ENCODE peak calls at places on chromosomes 5 and 9, in four cellular contexts. One of them, this sample, is unnamed.

GRCh38 chr9:130498918-130499698 is 54.3 kb downstream of the ASS1 start:
- DNase-seq in PC-3: no peak
- DNase-seq in stimulated activated CD4-positive, alpha-beta T cell treated with anti-CD3 and anti-CD28 coated beads, TNF-alpha, amount 100 ng/mL, for 1 hour: no peak
- DNase-seq in hypothalamus: no peak
- DNase-seq in this sample: no peak

GRCh38 chr9:19975499-19975898 is 186.7 kb upstream of the SLC24A2 start:
- DNase-seq in PC-3: peak
- DNase-seq in stimulated activated CD4-positive, alpha-beta T cell treated with anti-CD3 and anti-CD28 coated beads, TNF-alpha, amount 100 ng/mL, for 1 hour: no peak
- DNase-seq in hypothalamus: no peak
- DNase-seq in this sample: no peak

GRCh38 chr9:806285-807156 is 35.0 kb upstream of the DMRT1 start:
- DNase-seq in PC-3: peak
- DNase-seq in stimulated activated CD4-positive, alpha-beta T cell treated with anti-CD3 and anti-CD28 coated beads, TNF-alpha, amount 100 ng/mL, for 1 hour: no peak
- DNase-seq in hypothalamus: no peak
- DNase-seq in this sample: no peak

GRCh38 chr5:174419523-174420132 is 304.8 kb upstream of the MSX2 start:
- DNase-seq in PC-3: peak
- DNase-seq in stimulated activated CD4-positive, alpha-beta T cell treated with anti-CD3 and anti-CD28 coated beads, TNF-alpha, amount 100 ng/mL, for 1 hour: peak
- DNase-seq in hypothalamus: peak
- DNase-seq in this sample: peak

GRCh38 chr5:6359941-6360683 is 18.2 kb downstream of the MED10 start:
- DNase-seq in PC-3: peak
- DNase-seq in stimulated activated CD4-positive, alpha-beta T cell treated with anti-CD3 and anti-CD28 coated beads, TNF-alpha, amount 100 ng/mL, for 1 hour: no peak
- DNase-seq in hypothalamus: no peak
- DNase-seq in this sample: no peak

GRCh38 chr9:2271426-2271825 is 256.3 kb downstream of the SMARCA2 start:
- DNase-seq in PC-3: peak
- DNase-seq in stimulated activated CD4-positive, alpha-beta T cell treated with anti-CD3 and anti-CD28 coated beads, TNF-alpha, amount 100 ng/mL, for 1 hour: no peak
- DNase-seq in hypothalamus: no peak
- DNase-seq in this sample: no peak

GRCh38 chr9:72948906-72949582 is 3.8 kb downstream of the ALDH1A1 start:
- DNase-seq in PC-3: no peak
- DNase-seq in stimulated activated CD4-positive, alpha-beta T cell treated with anti-CD3 and anti-CD28 coated beads, TNF-alpha, amount 100 ng/mL, for 1 hour: no peak
- DNase-seq in hypothalamus: no peak
- DNase-seq in this sample: no peak

GRCh38 chr5:68641211-68641610 is 425.7 kb downstream of the PIK3R1 start:
- DNase-seq in PC-3: no peak
- DNase-seq in stimulated activated CD4-positive, alpha-beta T cell treated with anti-CD3 and anti-CD28 coated beads, TNF-alpha, amount 100 ng/mL, for 1 hour: no peak
- DNase-seq in hypothalamus: no peak
- DNase-seq in this sample: no peak

GRCh38 chr5:116359575-116359974 is 215.0 kb downstream of the SEMA6A start:
- DNase-seq in PC-3: no peak
- DNase-seq in stimulated activated CD4-positive, alpha-beta T cell treated with anti-CD3 and anti-CD28 coated beads, TNF-alpha, amount 100 ng/mL, for 1 hour: no peak
- DNase-seq in hypothalamus: no peak
- DNase-seq in this sample: no peak

GRCh38 chr5:78467744-78468357 is 107.4 kb downstream of the SCAMP1 start:
- DNase-seq in PC-3: peak
- DNase-seq in stimulated activated CD4-positive, alpha-beta T cell treated with anti-CD3 and anti-CD28 coated beads, TNF-alpha, amount 100 ng/mL, for 1 hour: no peak
- DNase-seq in hypothalamus: no peak
- DNase-seq in this sample: no peak

GRCh38 chr5:180806351-180807011 is 3.9 kb upstream of the MGAT1 start:
- DNase-seq in PC-3: no peak
- DNase-seq in stimulated activated CD4-positive, alpha-beta T cell treated with anti-CD3 and anti-CD28 coated beads, TNF-alpha, amount 100 ng/mL, for 1 hour: no peak
- DNase-seq in hypothalamus: no peak
- DNase-seq in this sample: no peak

GRCh38 chr9:93207326-93207814 is 23.4 kb downstream of the WNK2 start:
- DNase-seq in PC-3: no peak
- DNase-seq in stimulated activated CD4-positive, alpha-beta T cell treated with anti-CD3 and anti-CD28 coated beads, TNF-alpha, amount 100 ng/mL, for 1 hour: no peak
- DNase-seq in hypothalamus: no peak
- DNase-seq in this sample: no peak

GRCh38 chr5:174239718-174240117 is 194.2 kb downstream of the NSG2 start:
- DNase-seq in PC-3: peak
- DNase-seq in stimulated activated CD4-positive, alpha-beta T cell treated with anti-CD3 and anti-CD28 coated beads, TNF-alpha, amount 100 ng/mL, for 1 hour: no peak
- DNase-seq in hypothalamus: no peak
- DNase-seq in this sample: no peak